ENCODE peak calls at places on chromosomes 12 and 14, in seven cellular contexts. L is HCT116, V is K562, K is HepG2, Z is GM12878, X is GM23338, J is SK-N-SH. H is an unnamed sample.

GRCh38 chr14:64220466-64220865 is 73.7 kb downstream of the ESR2 start:
- DNase-seq in Z (no peak), K (no peak), V (no peak), J (no peak), L (no peak), X (no peak), H (no peak)

GRCh38 chr14:64754685-64755084 is 50.5 kb downstream of the PLEKHG3 start:
- DNase-seq in L (no peak), Z (no peak), K (no peak), J (no peak), V (no peak), X (no peak), H (no peak)

GRCh38 chr12:5783274-5783920 is 161.7 kb downstream of the ANO2 start:
- DNase-seq in Z (no peak), L (no peak), V (no peak), J (no peak), K (no peak), X (no peak), H (no peak)

GRCh38 chr12:106285993-106286392 is 16.5 kb upstream of the TCP11L2 start:
- DNase-seq in Z (no peak), V (no peak), X (no peak), J (no peak), L (no peak), K (no peak), H (no peak)

GRCh38 chr14:51342226-51342625 is 102.2 kb downstream of the TMX1 start:
- DNase-seq in L (no peak), X (no peak), J (no peak), Z (no peak), K (peak; percentile 7), V (no peak), H (peak; percentile 18)

GRCh38 chr14:52360831-52361230 is 46.7 kb downstream of the PTGER2 start:
- DNase-seq in J (no peak), V (no peak), X (peak; percentile 21), K (no peak), L (no peak), Z (no peak), H (no peak)

GRCh38 chr12:57674691-57675090 is 19.2 kb upstream of the OS9 start:
- DNase-seq in Z (no peak), K (no peak), X (no peak), V (no peak), J (no peak), L (no peak), H (no peak)

GRCh38 chr14:20680363-20680762 is 4.0 kb upstream of the RNASE4 start:
- DNase-seq in J (no peak), X (no peak), Z (no peak), L (no peak), V (no peak), K (no peak), H (no peak)

GRCh38 chr14:89000007-89000942 is 175.8 kb downstream of the TTC8 start:
- DNase-seq in K (peak; percentile 29), V (peak; percentile 48), X (peak; percentile 48), J (no peak), L (peak; percentile 53), Z (no peak), H (no peak)

GRCh38 chr12:116414891-116415290 is 137.4 kb upstream of the MED13L start:
- DNase-seq in K (no peak), L (no peak), Z (no peak), V (no peak), J (no peak), X (no peak), H (no peak)

GRCh38 chr12:5430639-5431603 is 987 bp upstream of the NTF3 start:
- DNase-seq in X (peak; percentile 41), K (no peak), J (peak; percentile 28), Z (no peak), L (no peak), V (no peak), H (no peak)

GRCh38 chr12:50784501-50784900 is 20.6 kb downstream of the ATF1 start:
- DNase-seq in K (no peak), V (no peak), J (no peak), Z (no peak), L (no peak), X (no peak), H (no peak)

GRCh38 chr14:96165493-96166474 is 38.9 kb upstream of the BDKRB2 start:
- DNase-seq in J (no peak), X (no peak), K (no peak), L (no peak), V (no peak), Z (no peak), H (no peak)

GRCh38 chr14:61516125-61516740 is 179.1 kb upstream of the HIF1A start:
- DNase-seq in X (no peak), K (no peak), V (no peak), Z (no peak), L (no peak), J (no peak), H (no peak)

GRCh38 chr14:26765301-26765700 is 167.5 kb upstream of the NOVA1 start:
- DNase-seq in Z (no peak), V (no peak), X (no peak), L (no peak), J (no peak), K (no peak), H (no peak)

GRCh38 chr12:124510301-124510970 is 57.0 kb downstream of the NCOR2 start:
- DNase-seq in K (peak; percentile 42), L (no peak), X (peak; percentile 51), Z (no peak), J (peak; percentile 68), V (no peak), H (no peak)

GRCh38 chr12:124456652-124457152 is 110.7 kb downstream of the NCOR2 start:
- DNase-seq in J (no peak), Z (no peak), K (no peak), L (no peak), X (no peak), V (no peak), H (no peak)

GRCh38 chr14:74983343-74983742 is 19.4 kb upstream of the EIF2B2 start:
- DNase-seq in X (no peak), V (no peak), J (no peak), K (no peak), L (no peak), Z (no peak), H (no peak)

DNA sequence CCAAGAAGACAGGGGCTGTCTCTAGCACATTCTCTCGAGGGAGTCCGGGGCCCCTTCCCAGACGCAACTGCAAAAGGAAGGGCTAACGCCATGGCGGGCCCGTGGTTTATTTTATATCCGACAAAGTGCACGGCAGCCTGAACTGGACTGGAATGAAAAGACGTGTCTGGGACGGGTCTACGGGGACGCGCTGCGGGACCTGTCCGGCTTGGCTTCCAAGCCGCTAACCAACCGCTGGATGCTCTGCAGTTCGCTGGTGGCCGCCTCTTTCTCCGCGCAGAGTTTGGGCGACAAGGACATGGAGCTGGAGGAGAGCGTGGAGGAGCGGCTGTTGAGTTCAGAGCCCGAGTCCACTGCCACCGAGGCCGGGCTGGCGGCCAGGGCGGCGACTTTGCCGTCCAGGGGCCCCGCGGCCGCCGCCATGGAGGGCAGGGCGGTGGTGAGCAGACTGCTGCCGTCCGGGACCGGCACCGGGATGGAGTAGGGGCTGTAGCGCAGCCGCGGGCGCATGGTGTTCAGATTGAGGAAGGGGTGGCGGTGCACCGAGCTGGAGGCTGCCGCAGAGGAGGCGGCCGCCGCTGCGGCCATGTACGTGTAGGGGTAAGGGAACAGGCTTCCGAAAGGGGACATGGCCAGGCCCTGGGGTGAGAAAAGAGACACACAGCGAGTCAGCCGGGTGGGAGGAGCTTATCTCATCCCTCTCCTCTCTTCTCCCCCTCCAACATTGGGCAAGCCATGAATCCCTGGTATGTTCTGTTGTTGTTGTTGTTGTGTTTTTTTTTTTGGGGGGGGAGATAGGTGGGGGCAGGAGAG is 12.1 kb downstream of the TBX3 start:
- DNase-seq in Z (no peak), K (no peak), J (peak; percentile 81), X (peak; percentile 73), L (no peak), V (no peak), H (no peak)
- H3K4me1 ChIP-seq in Z (no peaks in the 10 kb centered on the region), K (peaks cover 65% of the 10 kb centered on the region), J (peaks cover 42% of the 10 kb centered on the region), X (peaks cover 76% of the 10 kb centered on the region), L (peaks cover 2% of the 10 kb centered on the region), V (no peaks in the 10 kb centered on the region), H (no peaks in the 10 kb centered on the region)

DNA sequence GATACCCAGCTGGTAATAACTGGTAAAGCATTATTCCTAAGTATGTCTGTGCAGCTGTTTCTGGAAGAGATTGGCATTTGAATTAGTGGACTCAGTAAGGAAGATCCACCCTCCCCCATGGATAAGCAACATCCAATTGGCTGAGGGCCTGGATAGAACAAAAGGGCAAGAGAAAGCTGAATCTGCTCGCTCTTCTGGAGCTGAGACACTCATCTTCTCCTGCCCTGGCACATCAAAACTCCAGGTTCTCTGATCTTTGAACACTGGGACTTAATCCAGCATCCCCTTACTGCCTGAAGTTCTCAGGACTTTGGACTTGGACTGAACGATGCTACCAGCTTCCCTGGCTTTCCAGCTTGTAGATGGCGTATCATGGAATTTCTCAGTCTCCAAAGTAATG is 63.1 kb upstream of the CNOT2 start:
- DNase-seq in K (no peak), V (no peak), X (no peak), J (no peak), Z (no peak), L (no peak), H (no peak)
- TF ChIP-seq REST in K (no peak), V (no peak), X (no peak), J (no peak), Z (no peak), L (no peak), H (no peak)

GRCh38 chr12:120961604-120962486 is 16.5 kb upstream of the HNF1A start:
- DNase-seq in V (no peak), Z (no peak), X (peak; percentile 61), K (no peak), L (no peak), J (no peak), H (no peak)
- TF ChIP-seq POLR2AphosphoS5 in V (no peak), Z (no peak), X (no peak), K (no peak), L (no peak), J (no peak), H (no peak)

DNA sequence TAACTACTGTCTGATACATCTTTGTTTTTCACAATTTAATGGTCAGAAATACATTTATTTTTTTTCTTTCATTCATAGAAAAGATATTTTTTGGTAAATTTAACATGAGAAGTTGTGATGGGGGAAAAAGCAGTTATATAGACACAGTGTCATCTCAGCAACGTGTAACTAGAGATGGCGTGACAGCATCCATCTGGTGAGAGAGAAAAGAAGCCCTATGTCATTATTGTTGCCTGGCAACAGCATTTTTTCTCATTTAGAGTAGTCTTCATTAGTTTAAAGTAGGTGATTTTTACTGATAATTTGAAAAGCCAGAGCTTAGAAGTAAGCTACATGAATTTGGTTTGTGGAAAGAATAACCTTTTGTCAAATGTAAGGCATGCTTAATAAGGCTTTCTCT is 128.5 kb downstream of the ACSS3 start:
- DNase-seq in J (no peak), V (no peak), K (no peak), X (peak; percentile 36), L (no peak), Z (no peak), H (no peak)
- H3K4me1 ChIP-seq in J (no peaks in the 10 kb centered on the region), V (no peaks in the 10 kb centered on the region), K (peaks cover 35% of the 10 kb centered on the region), X (peaks cover 51% of the 10 kb centered on the region), L (no peaks in the 10 kb centered on the region), Z (no peaks in the 10 kb centered on the region), H (no peaks in the 10 kb centered on the region)

DNA sequence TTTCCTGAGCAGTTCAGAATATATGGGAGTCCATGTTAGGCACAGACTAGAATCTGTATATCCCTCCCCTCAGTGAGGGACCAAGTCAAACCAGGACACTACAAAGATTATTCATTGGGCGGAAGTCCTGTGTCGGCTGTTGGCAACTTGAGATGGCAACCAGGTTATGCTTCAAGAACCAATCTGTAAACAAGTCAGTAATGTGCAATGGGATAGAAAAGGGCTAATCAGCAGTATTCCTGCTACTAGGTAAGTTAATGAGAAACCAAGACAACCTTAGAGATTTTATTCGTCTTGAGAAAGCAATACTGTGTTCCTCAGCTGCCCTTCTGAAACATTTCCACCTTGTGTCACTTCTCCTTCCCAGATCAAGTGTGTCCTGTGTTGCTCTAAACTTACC is 26.4 kb downstream of the ARG2 start:
- DNase-seq in J (no peak), K (no peak), X (no peak), L (no peak), Z (no peak), V (no peak), H (no peak)
- TF ChIP-seq REST in J (no peak), K (no peak), X (no peak), L (no peak), Z (no peak), V (no peak), H (no peak)

H was measured in Panc1.